ENCODE peak calls at places on chromosome 4, in eight cellular contexts. O is pons; W is A172; E is tibial artery; J is GM06990; V is COR-L47; Z is activated effector memory CD4-positive, alpha-beta T cell treated with Interleukin-2 at 50 U/mL for 16 hours; U is neuronal stem cell. F is an unnamed sample.

GRCh38 chr4:101279377-101279871 is 67.9 kb downstream of the PPP3CA start:
- DNase-seq in U (no peak), Z (no peak), J (peak), V (no peak), O (peak), E (no peak), W (peak), F (peak)

GRCh38 chr4:2935762-2936743 is 27.2 kb downstream of the NOP14 start:
- DNase-seq in J (peak), E (peak), U (no peak), O (no peak), V (no peak), W (peak), Z (peak), F (peak)

GRCh38 chr4:43103048-43103447 is 210.5 kb downstream of the GRXCR1 start:
- DNase-seq in V (no peak), W (no peak), E (no peak), U (no peak), O (no peak), J (no peak), Z (no peak), F (no peak)

GRCh38 chr4:113760094-113760851 is 1.3 kb downstream of the CAMK2D start:
- DNase-seq in Z (peak), J (no peak), V (peak), E (peak), U (no peak), O (peak), W (peak), F (no peak)

GRCh38 chr4:86358176-86358701 is 1.6 kb downstream of the MAPK10 start:
- DNase-seq in U (no peak), E (no peak), V (no peak), W (no peak), Z (no peak), O (peak), J (no peak), F (no peak)

GRCh38 chr4:172850838-172851237 is 317.8 kb upstream of the GALNT7 start:
- DNase-seq in Z (no peak), J (no peak), W (peak), U (no peak), O (no peak), E (no peak), V (no peak), F (no peak)

GRCh38 chr4:133801858-133802257 is 399.7 kb downstream of the PABPC4L start:
- DNase-seq in J (no peak), O (no peak), U (peak), E (no peak), Z (no peak), W (no peak), V (no peak), F (no peak)

GRCh38 chr4:119536572-119537528 is 91.8 kb downstream of the PDE5A start:
- DNase-seq in V (no peak), W (no peak), E (no peak), Z (no peak), J (no peak), U (no peak), O (no peak), F (no peak)

GRCh38 chr4:678765-679481 is 4.6 kb downstream of the MYL5 start:
- DNase-seq in J (no peak), U (no peak), O (no peak), Z (no peak), V (no peak), W (no peak), E (no peak), F (no peak)

GRCh38 chr4:112213850-112214249 is 17.7 kb upstream of the AP1AR start:
- DNase-seq in E (no peak), Z (no peak), J (no peak), W (peak), V (no peak), U (no peak), O (no peak), F (peak)

GRCh38 chr4:43763029-43763610 is 685.5 kb downstream of the KCTD8 start:
- DNase-seq in O (no peak), W (no peak), U (no peak), J (peak), E (no peak), V (no peak), Z (no peak), F (no peak)

GRCh38 chr4:141153751-141154510 is 20.7 kb upstream of the RNF150 start:
- DNase-seq in O (no peak), E (no peak), W (no peak), U (no peak), J (no peak), Z (no peak), V (peak), F (peak)

GRCh38 chr4:3263053-3263958 is 14.3 kb downstream of the MSANTD1 start:
- DNase-seq in Z (no peak), O (no peak), V (no peak), W (no peak), U (no peak), E (no peak), J (no peak), F (no peak)

GRCh38 chr4:104983615-104984179 is 163.0 kb upstream of the TET2 start:
- DNase-seq in E (no peak), V (no peak), O (no peak), Z (no peak), W (no peak), U (no peak), J (no peak), F (no peak)

GRCh38 chr4:85210353-85210752 is 243.9 kb upstream of the WDFY3 start:
- DNase-seq in W (peak), J (no peak), O (no peak), E (no peak), V (no peak), Z (no peak), U (no peak), F (peak)

GRCh38 chr4:7757501-7758443 is 181.9 kb downstream of the AFAP1 start:
- DNase-seq in J (no peak), W (no peak), O (no peak), U (peak), Z (no peak), V (no peak), E (no peak), F (no peak)

GRCh38 chr4:2797188-2797544 is 4.3 kb downstream of the SH3BP2 start:
- DNase-seq in U (no peak), O (no peak), V (no peak), Z (no peak), J (no peak), W (no peak), E (peak), F (no peak)

GRCh38 chr4:172225457-172225856 is 412.3 kb downstream of the GALNTL6 start:
- DNase-seq in E (no peak), J (no peak), V (no peak), U (no peak), O (no peak), W (no peak), Z (no peak), F (no peak)

GRCh38 chr4:825969-826330 is at the start of gene CPLX1:
- DNase-seq in V (peak), U (no peak), Z (no peak), J (no peak), E (no peak), O (no peak), W (no peak), F (peak)

GRCh38 chr4:105930696-105931095 is 35.4 kb downstream of the NPNT start:
- DNase-seq in E (no peak), O (no peak), Z (no peak), U (no peak), W (no peak), J (no peak), V (no peak), F (no peak)

GRCh38 chr4:16001484-16001858 is 38.5 kb upstream of the FGFBP2 start:
- DNase-seq in O (peak), J (peak), E (peak), W (peak), Z (no peak), V (peak), U (peak), F (peak)

GRCh38 chr4:76697129-76697803 is 200.7 kb downstream of the SOWAHB start:
- DNase-seq in U (no peak), J (no peak), V (no peak), Z (no peak), E (no peak), O (no peak), W (no peak), F (no peak)